ENCODE peak calls at places on chromosomes 1 and 21, in five cellular contexts. O is GM23248, W is PC-3, H is SK-N-SH, Q is MM.1S. I is an unnamed sample.

GRCh38 chr1:97433520-97434175 is 487.2 kb downstream of the DPYD start:
- DNase-seq in H (peak; percentile 8), Q (no peak), W (peak; percentile 29), O (peak; percentile 93), I (no peak)

GRCh38 chr1:19396280-19396679 is 84.2 kb downstream of the SLC66A1 start:
- DNase-seq in O (no peak), Q (no peak), W (no peak), H (no peak), I (no peak)

GRCh38 chr21:37176716-37177115 is 90.4 kb downstream of the VPS26C start:
- DNase-seq in W (peak; percentile 76), H (no peak), Q (no peak), O (no peak), I (no peak)

GRCh38 chr1:54949971-54950360 is 30.5 kb upstream of the TMEM61 start:
- DNase-seq in O (peak; percentile 76), Q (no peak), W (peak; percentile 87), H (no peak), I (no peak)

GRCh38 chr21:32653326-32653901 is 41.2 kb upstream of the CFAP298 start:
- DNase-seq in H (peak; percentile 72), O (peak; percentile 31), Q (peak; percentile 56), W (peak; percentile 51), I (peak; percentile 43)

GRCh38 chr1:10378071-10378841 is 20.6 kb upstream of the PGD start:
- DNase-seq in Q (no peak), W (peak; percentile 80), O (peak; percentile 30), H (no peak), I (no peak)

GRCh38 chr1:161439280-161440232 is 65.7 kb upstream of the FCGR2A start:
- DNase-seq in W (peak; percentile 31), O (peak; percentile 36), H (peak; percentile 52), Q (no peak), I (no peak)

GRCh38 chr1:69947837-69948236 is 257.5 kb downstream of the LRRC40 start:
- DNase-seq in O (peak; percentile 36), Q (no peak), W (peak; percentile 74), H (no peak), I (no peak)

GRCh38 chr1:15965228-15965767 is 10.6 kb downstream of the ZBTB17 start:
- DNase-seq in O (peak; percentile 88), Q (no peak), H (no peak), W (no peak), I (no peak)

GRCh38 chr1:223716302-223716862 is 4.0 kb downstream of the CAPN2 start:
- DNase-seq in O (peak; percentile 60), Q (peak; percentile 89), W (no peak), H (peak; percentile 75), I (no peak)

GRCh38 chr1:25531082-25531461 is 12.3 kb upstream of the LDLRAP1 start:
- DNase-seq in W (no peak), O (no peak), H (no peak), Q (no peak), I (no peak)

GRCh38 chr1:43319766-43320165 is 17.9 kb upstream of the MPL start:
- DNase-seq in Q (no peak), O (no peak), W (no peak), H (no peak), I (no peak)

GRCh38 chr1:116340506-116341240 is 32.4 kb upstream of the ATP1A1 start:
- DNase-seq in O (no peak), Q (no peak), H (no peak), W (peak; percentile 87), I (no peak)

GRCh38 chr21:46416551-46416950 is 42.1 kb upstream of the DIP2A start:
- DNase-seq in O (no peak), H (no peak), Q (no peak), W (no peak), I (no peak)

GRCh38 chr1:71861022-71861421 is 421.3 kb downstream of the NEGR1 start:
- DNase-seq in H (no peak), W (peak; percentile 58), Q (no peak), O (peak; percentile 82), I (no peak)

GRCh38 chr1:205279986-205280385 is 41.6 kb downstream of the NUAK2 start:
- DNase-seq in Q (peak; percentile 68), W (peak; percentile 43), H (no peak), O (no peak), I (no peak)

DNA sequence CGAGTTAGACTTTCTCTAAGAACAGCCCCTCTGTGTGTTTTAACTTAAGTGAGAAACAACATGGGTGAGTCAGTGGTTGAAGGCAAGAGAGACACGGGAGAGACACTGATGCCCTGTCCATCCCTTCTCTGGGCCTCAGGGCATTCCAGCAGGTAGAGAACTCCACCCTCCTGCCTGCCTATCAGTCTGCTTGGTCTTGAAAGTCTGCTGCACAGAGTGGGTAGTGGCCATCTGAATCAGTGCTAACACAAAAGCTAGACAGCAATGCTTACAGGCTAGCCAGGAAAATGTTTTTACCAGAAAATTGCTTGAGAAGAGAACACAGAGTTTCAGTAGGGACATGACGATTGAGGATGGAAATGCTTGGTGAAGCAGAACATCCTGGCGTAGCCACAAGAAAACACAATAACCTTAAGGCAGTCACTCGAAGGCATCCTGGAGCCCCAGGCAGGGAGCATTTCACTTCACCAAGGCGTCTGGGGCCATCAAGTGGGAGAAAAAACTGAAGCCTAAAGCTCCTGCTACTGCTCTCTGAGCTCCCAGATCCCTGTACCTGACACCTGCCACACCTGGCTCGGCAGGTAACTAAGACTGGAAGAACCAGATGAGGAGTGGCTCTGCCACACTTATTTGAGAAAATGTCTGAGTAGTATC is 17.9 kb upstream of the LBR start:
- DNase-seq in O (no peak), W (peak; percentile 71), H (no peak), Q (no peak), I (no peak)
- TF ChIP-seq EZH2phosphoT487 in O (no peak), W (no peak), H (no peak), Q (no peak), I (no peak)

GRCh38 chr1:119783354-119784126 is 14.8 kb upstream of the HMGCS2 start:
- DNase-seq in Q (no peak), W (peak; percentile 4), O (peak; percentile 11), H (no peak), I (no peak)

GRCh38 chr1:119782541-119783338 is 14.0 kb upstream of the HMGCS2 start:
- DNase-seq in O (no peak), H (no peak), Q (no peak), W (peak; percentile 89), I (no peak)

GRCh38 chr1:119787776-119788175 is 19.1 kb upstream of the HMGCS2 start:
- DNase-seq in W (peak; percentile 63), Q (peak; percentile 39), O (peak; percentile 25), H (no peak), I (no peak)

GRCh38 chr1:119781434-119782210 is 12.9 kb upstream of the HMGCS2 start:
- DNase-seq in H (no peak), Q (no peak), W (no peak), O (no peak), I (no peak)

DNA sequence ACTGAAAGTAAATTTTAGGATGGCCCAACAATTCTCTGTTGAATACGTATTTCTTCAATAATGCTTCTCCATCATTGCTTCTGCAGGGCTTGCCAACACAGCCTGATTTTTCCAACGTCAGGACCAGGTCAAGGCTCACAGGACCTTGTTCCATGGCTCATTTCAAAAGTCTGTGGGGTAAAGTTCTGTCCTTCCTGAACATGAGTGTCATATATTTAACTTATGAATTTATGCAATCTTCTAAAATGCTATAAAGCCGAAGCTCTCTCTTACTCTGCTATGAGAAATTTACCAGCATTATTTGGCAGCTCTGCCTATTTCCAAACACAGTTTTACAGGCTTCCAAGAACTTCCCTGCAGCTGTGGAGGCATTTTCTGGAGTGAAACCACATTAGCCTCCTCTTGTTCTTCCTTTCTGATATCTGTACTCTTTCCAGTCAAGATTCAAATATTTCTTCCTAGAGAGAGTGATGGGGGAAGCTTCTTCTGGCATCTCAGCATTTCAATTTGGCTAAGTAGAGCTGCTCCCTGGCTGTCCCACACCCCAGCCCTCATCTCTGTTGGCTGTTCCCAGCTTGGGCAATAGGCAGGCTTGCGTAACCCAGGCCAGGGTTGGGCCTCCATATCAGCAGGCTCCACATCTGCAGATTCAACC is 15.5 kb upstream of the HMGCS2 start:
- DNase-seq in O (peak; percentile 62), H (no peak), Q (no peak), W (peak; percentile 12), I (no peak)
- H3F3A ChIP-seq in O (peaks cover 16% of the 10 kb centered on the region), H (no peaks in the 10 kb centered on the region), Q (no peaks in the 10 kb centered on the region), W (no peaks in the 10 kb centered on the region), I (no peaks in the 10 kb centered on the region)

DNA sequence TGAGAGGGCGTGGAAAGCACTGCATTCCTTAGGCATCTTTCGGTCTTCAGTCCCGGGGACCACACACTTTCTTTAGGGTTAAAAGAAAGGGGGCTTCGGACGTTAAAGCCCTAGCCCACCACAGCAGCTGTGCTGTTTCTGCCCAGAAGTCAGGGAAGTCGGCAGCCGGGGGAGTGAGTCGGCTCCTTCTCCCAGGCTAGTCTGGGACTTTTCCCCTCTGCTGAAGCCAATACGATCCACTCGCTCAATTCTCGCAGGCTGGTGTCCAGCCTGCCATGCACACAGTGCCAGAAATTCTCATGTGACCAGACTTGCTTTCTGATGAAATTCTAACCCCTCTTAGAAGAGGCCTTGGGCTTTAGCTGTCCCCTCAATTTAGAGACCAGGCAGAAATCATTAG is 67.7 kb downstream of the BCAR3 start:
- DNase-seq in W (no peak), Q (no peak), O (peak; percentile 78), H (no peak), I (peak; percentile 34)
- H3K9ac ChIP-seq in W (no peak overlapping the region), Q (no peak overlapping the region), O (peak overlapping the region; percentile 83), H (peak overlapping the region; percentile 52), I (no peak overlapping the region)

GRCh38 chr1:169894424-169895145 is 889 bp upstream of the SCYL3 start:
- DNase-seq in H (no peak), O (no peak), Q (no peak), W (no peak), I (no peak)
- TF ChIP-seq EZH2phosphoT487 in H (no peak), O (no peak), Q (no peak), W (no peak), I (no peak)

I was measured in neural progenitor cell.